ENCODE peak calls at places on chromosomes 7 and 10, in nine cellular contexts. L is Right ventricle myocardium superior, T is brain microvascular endothelial cell, W is thoracic aorta, K is neural crest cell, Y is NCI-H2227 treated with DMSO at 0.1 percent for 48 hours, Q is frontal cortex, O is OCI-M1, X is progenitor cell of endocrine pancreas. G is an unnamed sample.

GRCh38 chr7:26497801-26498596 is 206.3 kb downstream of the SNX10 start:
- DNase-seq in L (no peak), T (no peak), W (no peak), K (no peak), Y (no peak), Q (no peak), O (no peak), X (no peak), G (no peak)

GRCh38 chr10:132891994-132892393 is 50.4 kb downstream of the CFAP46 start:
- DNase-seq in L (peak; percentile 46), T (no peak), W (no peak), K (no peak), Y (no peak), Q (no peak), O (no peak), X (no peak), G (no peak)

GRCh38 chr10:132387723-132388210 is 9.2 kb upstream of the PWWP2B start:
- DNase-seq in L (peak; percentile 87), T (peak; percentile 36), W (no peak), K (peak; percentile 91), Y (peak; percentile 10), Q (peak; percentile 80), O (peak; percentile 79), X (peak; percentile 81), G (peak; percentile 98)

GRCh38 chr7:35856175-35856574 is 55.3 kb downstream of the SEPTIN7 start:
- DNase-seq in L (no peak), T (no peak), W (no peak), K (no peak), Y (no peak), Q (no peak), O (no peak), X (no peak), G (no peak)

GRCh38 chr7:48548667-48549066 is 375.7 kb upstream of the CDC14C start:
- DNase-seq in L (no peak), T (no peak), W (no peak), K (no peak), Y (no peak), Q (no peak), O (no peak), X (no peak), G (no peak)

GRCh38 chr7:73999664-74000420 is 28.1 kb upstream of the ELN start:
- DNase-seq in L (peak; percentile 68), T (peak; percentile 63), W (peak; percentile 77), K (no peak), Y (no peak), Q (no peak), O (no peak), X (no peak), G (no peak)

GRCh38 chr7:98617051-98617959 is at the start of gene NPTX2:
- DNase-seq in L (peak; percentile 72), T (no peak), W (no peak), K (peak; percentile 70), Y (peak; percentile 87), Q (peak; percentile 88), O (no peak), X (peak; percentile 41), G (no peak)

GRCh38 chr10:110994406-110994805 is 75.0 kb downstream of the SHOC2 start:
- DNase-seq in L (no peak), T (no peak), W (no peak), K (no peak), Y (no peak), Q (no peak), O (no peak), X (no peak), G (no peak)

GRCh38 chr10:5466451-5466996 is 32.8 kb downstream of the CALML5 start:
- DNase-seq in L (no peak), T (no peak), W (no peak), K (no peak), Y (no peak), Q (no peak), O (no peak), X (no peak), G (no peak)

GRCh38 chr7:79287976-79288375 is 165.5 kb downstream of the MAGI2 start:
- DNase-seq in L (no peak), T (no peak), W (no peak), K (no peak), Y (no peak), Q (no peak), O (no peak), X (no peak), G (no peak)

GRCh38 chr7:73423519-73424485 is 9.8 kb upstream of the FZD9 start:
- DNase-seq in L (peak; percentile 55), T (peak; percentile 13), W (no peak), K (peak; percentile 56), Y (no peak), Q (peak; percentile 55), O (no peak), X (no peak), G (no peak)

GRCh38 chr10:89262331-89263020 is 10.9 kb upstream of the LIPA start:
- DNase-seq in L (no peak), T (no peak), W (no peak), K (no peak), Y (no peak), Q (no peak), O (no peak), X (no peak), G (no peak)

GRCh38 chr7:115059312-115059711 is 137.4 kb downstream of the MDFIC start:
- DNase-seq in L (no peak), T (no peak), W (no peak), K (no peak), Y (no peak), Q (no peak), O (no peak), X (no peak), G (no peak)

GRCh38 chr7:94324380-94325120 is 70.1 kb upstream of the COL1A2 start:
- DNase-seq in L (no peak), T (no peak), W (no peak), K (no peak), Y (no peak), Q (no peak), O (no peak), X (no peak), G (no peak)

GRCh38 chr10:68900427-68901105 is 549 bp upstream of the DDX50 start:
- DNase-seq in L (peak; percentile 87), T (peak; percentile 67), W (peak; percentile 22), K (no peak), Y (no peak), Q (no peak), O (no peak), X (no peak), G (no peak)

GRCh38 chr7:150736864-150737263 is 354 bp upstream of the GIMAP5 start:
- DNase-seq in L (no peak), T (no peak), W (no peak), K (no peak), Y (no peak), Q (no peak), O (no peak), X (no peak), G (no peak)

GRCh38 chr10:117668351-117669008 is 125.9 kb downstream of the EMX2 start:
- DNase-seq in L (no peak), T (no peak), W (no peak), K (no peak), Y (no peak), Q (no peak), O (no peak), X (no peak), G (no peak)

GRCh38 chr7:140281960-140282359 is 105.2 kb upstream of the KDM7A start:
- DNase-seq in L (no peak), T (no peak), W (no peak), K (no peak), Y (no peak), Q (no peak), O (no peak), X (no peak), G (no peak)

GRCh38 chr10:490256-490655 is 199.2 kb downstream of the DIP2C start:
- DNase-seq in L (peak; percentile 80), T (no peak), W (no peak), K (no peak), Y (no peak), Q (no peak), O (no peak), X (no peak), G (no peak)

GRCh38 chr10:44397476-44398225 is 12.8 kb upstream of the CXCL12 start:
- DNase-seq in L (no peak), T (no peak), W (no peak), K (no peak), Y (no peak), Q (no peak), O (no peak), X (no peak), G (no peak)

GRCh38 chr10:20672724-20673123 is 224.4 kb downstream of the NEBL start:
- DNase-seq in L (no peak), T (no peak), W (no peak), K (no peak), Y (no peak), Q (no peak), O (no peak), X (no peak), G (no peak)

GRCh38 chr7:47536705-47537611 is 45.0 kb downstream of the TNS3 start:
- DNase-seq in L (peak; percentile 68), T (peak; percentile 40), W (no peak), K (no peak), Y (no peak), Q (peak; percentile 34), O (no peak), X (peak; percentile 26), G (no peak)

GRCh38 chr10:87850742-87851205 is 12.6 kb downstream of the KLLN start:
- DNase-seq in L (peak; percentile 50), T (peak; percentile 67), W (no peak), K (peak; percentile 13), Y (peak; percentile 26), Q (no peak), O (peak; percentile 81), X (no peak), G (no peak)